ENCODE peak calls at places on chromosome X, in four cellular contexts. Z, L, T and C are unnamed samples.

GRCh38 chrX:72018277-72019112 is 107.8 kb downstream of the NHSL2 start:
- DNase-seq in T (peak), L (peak), Z (peak), C (peak)

GRCh38 chrX:129981752-129982299 is 609 bp upstream of the BCORL1 start:
- DNase-seq in Z (no peak), L (no peak), T (no peak), C (no peak)

GRCh38 chrX:10769165-10769564 is 148.8 kb upstream of the MID1 start:
- DNase-seq in L (no peak), T (no peak), Z (peak), C (no peak)

GRCh38 chrX:1521459-1521956 is 15.5 kb downstream of the P2RY8 start:
- DNase-seq in T (no peak), Z (no peak), L (no peak), C (no peak)

GRCh38 chrX:108397627-108398392 is 40.4 kb downstream of the COL4A6 start:
- DNase-seq in Z (peak), T (no peak), L (no peak), C (no peak)

GRCh38 chrX:40145001-40145631 is 47.4 kb upstream of the BCOR start:
- DNase-seq in Z (no peak), L (no peak), T (no peak), C (no peak)

GRCh38 chrX:2609431-2610238 is 81.5 kb upstream of the CD99 start:
- DNase-seq in Z (no peak), T (no peak), L (no peak), C (no peak)

GRCh38 chrX:84339507-84340364 is 151.7 kb upstream of the RPS6KA6 start:
- DNase-seq in T (no peak), Z (no peak), L (no peak), C (no peak)

GRCh38 chrX:21354725-21355124 is 19.5 kb upstream of the CNKSR2 start:
- DNase-seq in T (no peak), Z (no peak), L (no peak), C (no peak)
- TF ChIP-seq CTCF in T (no peak), Z (no peak), L (no peak), C (no peak)

DNA sequence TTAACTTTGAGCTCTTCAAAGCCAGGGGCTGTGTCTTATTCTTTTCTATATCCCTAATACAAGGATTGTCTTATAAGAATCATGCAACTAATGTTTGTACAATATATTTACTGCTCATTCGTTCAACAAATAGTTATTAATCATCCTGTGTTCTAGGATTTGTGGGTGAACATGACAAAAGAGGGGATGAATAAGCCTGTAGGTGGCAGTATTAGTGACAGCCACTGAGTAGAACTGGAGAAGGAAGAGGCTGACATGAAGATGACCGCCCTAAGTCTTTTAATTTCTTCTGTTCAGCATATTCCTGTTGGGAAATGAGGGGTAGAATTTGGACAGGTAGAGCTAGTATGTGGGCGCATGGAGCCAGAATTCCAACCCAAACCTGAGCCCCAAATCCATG is 11.9 kb upstream of the LINC00632 start:
- DNase-seq in Z (no peak), T (no peak), L (no peak), C (no peak)
- TF ChIP-seq CTCF in Z (peak), T (no peak), L (peak), C (no peak)

DNA sequence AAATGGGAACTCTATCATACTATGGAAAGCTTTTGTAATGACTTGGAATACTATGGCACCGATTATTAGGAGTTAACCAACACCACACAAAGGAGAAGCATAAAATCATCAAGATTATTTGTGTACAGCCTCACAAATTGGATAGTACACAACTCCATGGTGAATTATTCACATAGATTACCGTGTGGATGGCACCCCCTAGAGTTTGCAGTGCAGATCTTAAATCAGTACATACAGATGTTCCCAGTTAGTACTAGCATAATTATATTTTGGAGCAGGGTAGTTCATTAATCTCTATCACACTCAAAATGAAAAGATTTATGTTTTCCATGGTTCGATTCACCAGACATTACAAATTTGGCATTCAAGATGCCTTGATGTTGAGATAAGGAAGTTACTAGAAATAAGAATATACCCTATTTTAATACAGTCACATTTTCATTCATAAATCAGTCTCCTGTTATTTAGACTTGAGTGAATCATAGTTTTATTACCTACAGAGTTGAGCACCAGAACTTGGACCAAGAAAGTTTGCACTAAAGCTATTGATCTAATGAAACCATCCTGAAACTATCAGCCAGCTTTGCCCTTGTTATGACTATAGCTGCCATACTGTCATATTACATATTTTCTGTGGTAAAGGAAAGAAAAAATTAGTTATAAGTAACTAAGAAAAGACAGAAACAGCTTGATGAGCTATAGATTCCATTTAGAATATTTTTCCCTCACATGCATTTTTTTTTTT is 531.8 kb downstream of the GLUD2 start:
- DNase-seq in L (no peak), T (no peak), Z (peak), C (no peak)
- TF ChIP-seq CTCF in L (peak), T (peak), Z (peak), C (no peak)

DNA sequence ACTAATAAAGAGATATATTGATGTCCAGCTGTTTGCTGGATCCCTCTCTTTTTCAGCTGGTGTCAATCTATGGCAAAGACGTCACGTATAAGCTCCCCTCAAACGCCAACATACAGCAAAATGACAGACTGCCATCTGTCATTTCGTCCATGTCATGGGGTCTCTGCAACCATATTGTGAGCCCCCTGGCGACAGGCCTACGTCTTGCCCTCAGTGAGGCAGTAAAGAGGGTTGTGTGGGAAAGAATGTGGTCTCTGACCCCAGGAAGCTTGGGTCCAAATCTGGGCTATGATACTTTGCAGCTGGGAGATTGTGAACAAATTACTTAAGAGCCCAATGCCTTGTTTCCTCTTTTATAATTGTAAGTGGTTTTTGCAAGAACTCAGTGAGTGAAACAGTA is 7.4 kb downstream of the SUPT20HL2 start:
- DNase-seq in Z (no peak), T (no peak), L (no peak), C (no peak)
- TF ChIP-seq CTCF in Z (peak), T (no peak), L (peak), C (no peak)

GRCh38 chrX:132373610-132374009 is 115.2 kb downstream of the MBNL3 start:
- DNase-seq in L (no peak), T (no peak), Z (no peak), C (no peak)
- TF ChIP-seq CTCF in L (no peak), T (no peak), Z (no peak), C (no peak)

GRCh38 chrX:81489987-81490386 is 288.1 kb downstream of the SH3BGRL start:
- DNase-seq in Z (no peak), L (no peak), T (no peak), C (no peak)
- TF ChIP-seq CTCF in Z (no peak), L (peak), T (no peak), C (peak)

DNA sequence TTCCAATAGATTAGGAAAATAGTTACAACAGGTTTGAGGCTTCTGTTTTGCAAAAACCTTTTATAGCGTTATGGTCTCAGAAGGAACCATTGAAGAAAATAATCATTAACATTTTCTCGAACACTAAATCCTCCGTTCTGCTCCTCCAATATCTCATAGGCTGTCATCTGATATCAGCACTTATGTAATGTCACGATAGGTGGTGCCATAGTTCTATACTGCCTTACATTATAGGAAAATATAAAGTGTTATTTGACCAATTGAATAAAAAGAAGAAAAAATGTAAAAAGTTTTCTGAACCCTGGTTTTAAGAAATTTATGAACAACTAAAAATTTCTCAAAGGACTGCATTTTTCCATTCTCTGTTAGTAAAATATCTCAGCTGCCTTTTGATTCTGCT is 291.4 kb downstream of the RPA4 start:
- DNase-seq in T (no peak), Z (no peak), L (no peak), C (no peak)
- TF ChIP-seq CTCF in T (no peak), Z (no peak), L (no peak), C (peak)

DNA sequence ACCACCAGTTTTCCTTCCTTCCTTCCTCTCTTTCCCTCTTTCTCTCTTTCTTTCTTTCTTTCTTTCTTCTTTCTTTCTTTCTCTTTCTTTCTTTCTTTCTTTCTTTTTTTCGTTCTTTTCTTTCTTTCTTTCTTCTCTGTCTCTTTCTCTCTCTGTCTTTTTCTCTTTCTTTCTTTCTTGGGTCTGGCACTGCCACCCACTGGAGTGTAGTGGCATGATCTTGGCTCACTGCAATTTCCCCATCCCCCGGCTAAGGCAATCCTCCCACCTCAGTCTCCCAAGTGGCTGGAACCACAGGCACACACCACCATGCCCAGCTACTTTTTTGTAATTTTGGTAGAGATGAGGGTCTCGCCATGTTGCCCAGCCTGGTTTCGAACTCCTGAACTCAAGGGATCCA is 51.6 kb upstream of the NHS start:
- DNase-seq in Z (no peak), L (no peak), T (no peak), C (no peak)
- TF ChIP-seq CTCF in Z (no peak), L (no peak), T (no peak), C (no peak)

DNA sequence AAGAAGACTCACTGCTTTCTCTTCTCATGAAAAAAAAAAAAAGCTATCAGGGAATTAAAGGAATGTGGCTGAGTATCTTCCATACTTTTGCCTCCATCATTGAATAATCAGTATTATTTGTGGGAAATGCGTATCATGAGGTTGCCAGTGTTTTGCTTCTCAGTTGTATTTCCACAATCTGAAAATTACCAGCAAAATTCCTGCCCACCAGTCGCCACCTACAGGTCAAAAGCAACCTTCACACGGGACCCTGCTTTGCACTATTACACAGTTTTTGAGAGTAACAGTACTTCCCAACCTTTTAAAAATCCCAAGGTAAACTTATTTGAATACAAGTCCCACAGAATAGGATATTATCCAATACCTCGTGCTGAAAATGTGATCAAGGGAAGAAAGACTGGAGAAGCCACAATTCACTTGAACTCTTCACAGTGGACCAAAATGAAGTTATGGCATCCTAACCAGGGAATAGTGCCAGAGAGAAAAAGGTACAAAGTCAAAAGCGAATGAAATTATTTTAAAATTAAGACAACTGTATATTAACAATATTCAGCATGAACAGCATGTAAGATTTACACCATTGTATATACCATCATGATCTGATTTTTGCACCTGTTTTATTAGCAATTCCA is 30.4 kb downstream of the PGRMC1 start:
- DNase-seq in Z (peak), L (no peak), T (no peak), C (no peak)
- TF ChIP-seq CTCF in Z (peak), L (peak), T (peak), C (peak)